ENCODE peak calls at places on chromosomes 4 and X, in nine cellular contexts. C is HAP-1, J is activated T-cell treated with anti-CD3 and anti-CD28 coated beads for 48 hours, G is NCI-H69, O is non-pigmented ciliary epithelial cell, Q is endodermal cell, V is H54, W is H9, X is astrocyte of the spinal cord. K is an unnamed sample.

GRCh38 chrX:155056877-155057792 is 13.8 kb downstream of the CMC4 start:
- DNase-seq in C (peak), J (peak), G (peak), O (peak), Q (peak), V (no peak), W (peak), X (peak), K (peak)

GRCh38 chrX:17668929-17669328 is 68.4 kb upstream of the SCML1 start:
- DNase-seq in C (no peak), J (no peak), G (no peak), O (no peak), Q (no peak), V (no peak), W (no peak), X (no peak), K (no peak)

GRCh38 chrX:20409991-20410390 is 143.3 kb upstream of the RPS6KA3 start:
- DNase-seq in C (no peak), J (no peak), G (no peak), O (no peak), Q (no peak), V (no peak), W (no peak), X (no peak), K (no peak)

GRCh38 chr4:175784986-175785525 is 27.0 kb downstream of the GPM6A start:
- DNase-seq in C (no peak), J (no peak), G (no peak), O (no peak), Q (no peak), V (no peak), W (no peak), X (peak), K (peak)

GRCh38 chr4:163598489-163598888 is 104.0 kb downstream of the TMA16 start:
- DNase-seq in C (no peak), J (no peak), G (no peak), O (no peak), Q (no peak), V (no peak), W (no peak), X (no peak), K (no peak)

GRCh38 chrX:149504226-149504914 is 736 bp downstream of the IDS start:
- DNase-seq in C (peak), J (peak), G (peak), O (no peak), Q (peak), V (no peak), W (peak), X (no peak), K (peak)

GRCh38 chrX:32673193-32673592 is 538.2 kb downstream of the DMD start:
- DNase-seq in C (peak), J (no peak), G (peak), O (no peak), Q (no peak), V (no peak), W (no peak), X (no peak), K (peak)

GRCh38 chr4:55442541-55442940 is 46.8 kb downstream of the TMEM165 start:
- DNase-seq in C (no peak), J (no peak), G (no peak), O (no peak), Q (no peak), V (no peak), W (no peak), X (no peak), K (no peak)

GRCh38 chr4:139603576-139604387 is 47.8 kb upstream of the SETD7 start:
- DNase-seq in C (peak), J (no peak), G (peak), O (no peak), Q (peak), V (no peak), W (no peak), X (peak), K (peak)

GRCh38 chr4:176789955-176790354 is 2.8 kb downstream of the VEGFC start:
- DNase-seq in C (peak), J (no peak), G (peak), O (no peak), Q (no peak), V (peak), W (no peak), X (peak), K (peak)

GRCh38 chrX:54481751-54482150 is 14.3 kb downstream of the FGD1 start:
- DNase-seq in C (no peak), J (no peak), G (peak), O (no peak), Q (peak), V (no peak), W (peak), X (no peak), K (no peak)

GRCh38 chrX:119041175-119041574 is 31.6 kb upstream of the CT47C1 start:
- DNase-seq in C (no peak), J (no peak), G (peak), O (peak), Q (no peak), V (peak), W (no peak), X (peak), K (peak)

K was measured in LHCN-M2.